ENCODE peak calls at places on chromosomes 13 and 19, in ten cellular contexts. One of them, this sample, is unnamed.

GRCh38 chr19:43461303-43461702 is 4.1 kb downstream of the LYPD3 start:
- DNase-seq in non-pigmented ciliary epithelial cell: no peak
- DNase-seq in thyroid gland: no peak
- DNase-seq in nephron progenitor cell: no peak
- DNase-seq in activated CD4-positive, CD25-positive, alpha-beta regulatory T cell treated with anti-CD3 and anti-CD28 coated beads, Interleukin-2, amount 50 U/mL, for 72 hours: no peak
- DNase-seq in T-helper 2 cell: no peak
- DNase-seq in T-cell: no peak
- DNase-seq in DMS153: no peak
- DNase-seq in EH: no peak
- DNase-seq in left colon: no peak
- DNase-seq in this sample: no peak

GRCh38 chr19:55591555-55591954 is 7.8 kb downstream of the FIZ1 start:
- DNase-seq in non-pigmented ciliary epithelial cell: no peak
- DNase-seq in thyroid gland: no peak
- DNase-seq in DMS153: no peak
- DNase-seq in left colon: no peak
- DNase-seq in T-cell: no peak
- DNase-seq in EH: no peak
- DNase-seq in activated CD4-positive, CD25-positive, alpha-beta regulatory T cell treated with anti-CD3 and anti-CD28 coated beads, Interleukin-2, amount 50 U/mL, for 72 hours: no peak
- DNase-seq in T-helper 2 cell: no peak
- DNase-seq in nephron progenitor cell: no peak
- DNase-seq in this sample: no peak

GRCh38 chr19:47120461-47120860 is 6.9 kb upstream of the ZC3H4 start:
- DNase-seq in EH: no peak
- DNase-seq in T-cell: no peak
- DNase-seq in thyroid gland: no peak
- DNase-seq in activated CD4-positive, CD25-positive, alpha-beta regulatory T cell treated with anti-CD3 and anti-CD28 coated beads, Interleukin-2, amount 50 U/mL, for 72 hours: no peak
- DNase-seq in DMS153: no peak
- DNase-seq in T-helper 2 cell: no peak
- DNase-seq in non-pigmented ciliary epithelial cell: no peak
- DNase-seq in left colon: no peak
- DNase-seq in nephron progenitor cell: no peak
- DNase-seq in this sample: no peak

GRCh38 chr19:48678201-48678600 is 5.4 kb upstream of the NTN5 start:
- DNase-seq in EH: no peak
- DNase-seq in non-pigmented ciliary epithelial cell: no peak
- DNase-seq in left colon: peak; percentile 83
- DNase-seq in DMS153: no peak
- DNase-seq in nephron progenitor cell: no peak
- DNase-seq in thyroid gland: no peak
- DNase-seq in activated CD4-positive, CD25-positive, alpha-beta regulatory T cell treated with anti-CD3 and anti-CD28 coated beads, Interleukin-2, amount 50 U/mL, for 72 hours: no peak
- DNase-seq in T-cell: no peak
- DNase-seq in T-helper 2 cell: no peak
- DNase-seq in this sample: no peak

GRCh38 chr13:97627566-97627965 is 193.6 kb downstream of the RAP2A start:
- DNase-seq in left colon: no peak
- DNase-seq in thyroid gland: peak; percentile 76
- DNase-seq in non-pigmented ciliary epithelial cell: peak; percentile 84
- DNase-seq in T-cell: no peak
- DNase-seq in DMS153: peak; percentile 60
- DNase-seq in activated CD4-positive, CD25-positive, alpha-beta regulatory T cell treated with anti-CD3 and anti-CD28 coated beads, Interleukin-2, amount 50 U/mL, for 72 hours: no peak
- DNase-seq in nephron progenitor cell: peak; percentile 36
- DNase-seq in T-helper 2 cell: no peak
- DNase-seq in EH: peak; percentile 71
- DNase-seq in this sample: no peak

GRCh38 chr13:41720839-41721561 is 239.9 kb downstream of the VWA8 start:
- DNase-seq in nephron progenitor cell: no peak
- DNase-seq in left colon: no peak
- DNase-seq in non-pigmented ciliary epithelial cell: no peak
- DNase-seq in EH: no peak
- DNase-seq in thyroid gland: no peak
- DNase-seq in DMS153: no peak
- DNase-seq in T-cell: no peak
- DNase-seq in T-helper 2 cell: no peak
- DNase-seq in activated CD4-positive, CD25-positive, alpha-beta regulatory T cell treated with anti-CD3 and anti-CD28 coated beads, Interleukin-2, amount 50 U/mL, for 72 hours: no peak
- DNase-seq in this sample: no peak

GRCh38 chr19:7542556-7543348 is 7.2 kb downstream of the PNPLA6 start:
- DNase-seq in T-helper 2 cell: no peak
- DNase-seq in left colon: no peak
- DNase-seq in non-pigmented ciliary epithelial cell: no peak
- DNase-seq in activated CD4-positive, CD25-positive, alpha-beta regulatory T cell treated with anti-CD3 and anti-CD28 coated beads, Interleukin-2, amount 50 U/mL, for 72 hours: no peak
- DNase-seq in EH: no peak
- DNase-seq in T-cell: no peak
- DNase-seq in nephron progenitor cell: no peak
- DNase-seq in DMS153: no peak
- DNase-seq in thyroid gland: no peak
- DNase-seq in this sample: no peak

GRCh38 chr19:55279773-55280643 is at the start of gene HSPBP1:
- DNase-seq in T-cell: peak; percentile 92
- DNase-seq in T-helper 2 cell: peak; percentile 98
- DNase-seq in DMS153: peak; percentile 96
- DNase-seq in activated CD4-positive, CD25-positive, alpha-beta regulatory T cell treated with anti-CD3 and anti-CD28 coated beads, Interleukin-2, amount 50 U/mL, for 72 hours: peak; percentile 94
- DNase-seq in nephron progenitor cell: peak; percentile 97
- DNase-seq in left colon: peak; percentile 97
- DNase-seq in EH: peak; percentile 97
- DNase-seq in thyroid gland: peak; percentile 94
- DNase-seq in non-pigmented ciliary epithelial cell: peak; percentile 60
- DNase-seq in this sample: peak; percentile 91

GRCh38 chr19:35369522-35369921 is 1.3 kb upstream of the GPR42 start:
- DNase-seq in DMS153: no peak
- DNase-seq in non-pigmented ciliary epithelial cell: no peak
- DNase-seq in left colon: no peak
- DNase-seq in EH: no peak
- DNase-seq in T-cell: no peak
- DNase-seq in activated CD4-positive, CD25-positive, alpha-beta regulatory T cell treated with anti-CD3 and anti-CD28 coated beads, Interleukin-2, amount 50 U/mL, for 72 hours: no peak
- DNase-seq in T-helper 2 cell: no peak
- DNase-seq in thyroid gland: no peak
- DNase-seq in nephron progenitor cell: no peak
- DNase-seq in this sample: no peak

GRCh38 chr13:53758946-53759345 is 730.3 kb downstream of the OLFM4 start:
- DNase-seq in nephron progenitor cell: no peak
- DNase-seq in DMS153: no peak
- DNase-seq in thyroid gland: no peak
- DNase-seq in left colon: no peak
- DNase-seq in T-cell: no peak
- DNase-seq in T-helper 2 cell: no peak
- DNase-seq in EH: no peak
- DNase-seq in activated CD4-positive, CD25-positive, alpha-beta regulatory T cell treated with anti-CD3 and anti-CD28 coated beads, Interleukin-2, amount 50 U/mL, for 72 hours: no peak
- DNase-seq in non-pigmented ciliary epithelial cell: no peak
- DNase-seq in this sample: no peak

GRCh38 chr13:38366954-38367645 is 17.4 kb downstream of the UFM1 start:
- DNase-seq in EH: peak; percentile 68
- DNase-seq in thyroid gland: no peak
- DNase-seq in left colon: no peak
- DNase-seq in T-helper 2 cell: no peak
- DNase-seq in non-pigmented ciliary epithelial cell: no peak
- DNase-seq in DMS153: no peak
- DNase-seq in nephron progenitor cell: no peak
- DNase-seq in T-cell: no peak
- DNase-seq in activated CD4-positive, CD25-positive, alpha-beta regulatory T cell treated with anti-CD3 and anti-CD28 coated beads, Interleukin-2, amount 50 U/mL, for 72 hours: no peak
- DNase-seq in this sample: no peak

GRCh38 chr19:46478356-46478986 is 7.1 kb upstream of the PNMA8A start:
- DNase-seq in left colon: no peak
- DNase-seq in thyroid gland: no peak
- DNase-seq in non-pigmented ciliary epithelial cell: no peak
- DNase-seq in EH: peak; percentile 68
- DNase-seq in T-helper 2 cell: no peak
- DNase-seq in T-cell: no peak
- DNase-seq in activated CD4-positive, CD25-positive, alpha-beta regulatory T cell treated with anti-CD3 and anti-CD28 coated beads, Interleukin-2, amount 50 U/mL, for 72 hours: no peak
- DNase-seq in nephron progenitor cell: peak; percentile 12
- DNase-seq in DMS153: peak; percentile 18
- DNase-seq in this sample: no peak

GRCh38 chr13:25371608-25372274 is at the start of gene ATP8A2:
- DNase-seq in DMS153: no peak
- DNase-seq in thyroid gland: no peak
- DNase-seq in non-pigmented ciliary epithelial cell: no peak
- DNase-seq in T-cell: no peak
- DNase-seq in nephron progenitor cell: no peak
- DNase-seq in EH: no peak
- DNase-seq in left colon: no peak
- DNase-seq in T-helper 2 cell: no peak
- DNase-seq in activated CD4-positive, CD25-positive, alpha-beta regulatory T cell treated with anti-CD3 and anti-CD28 coated beads, Interleukin-2, amount 50 U/mL, for 72 hours: no peak
- DNase-seq in this sample: no peak

GRCh38 chr19:6484831-6485230 is 3.2 kb upstream of the DENND1C start:
- DNase-seq in thyroid gland: no peak
- DNase-seq in T-cell: no peak
- DNase-seq in non-pigmented ciliary epithelial cell: no peak
- DNase-seq in left colon: no peak
- DNase-seq in EH: no peak
- DNase-seq in DMS153: no peak
- DNase-seq in T-helper 2 cell: no peak
- DNase-seq in nephron progenitor cell: no peak
- DNase-seq in activated CD4-positive, CD25-positive, alpha-beta regulatory T cell treated with anti-CD3 and anti-CD28 coated beads, Interleukin-2, amount 50 U/mL, for 72 hours: no peak
- DNase-seq in this sample: no peak

GRCh38 chr19:45670670-45671453 is 2.8 kb downstream of the GIPR start:
- DNase-seq in thyroid gland: peak; percentile 20
- DNase-seq in DMS153: peak; percentile 84
- DNase-seq in non-pigmented ciliary epithelial cell: no peak
- DNase-seq in T-cell: no peak
- DNase-seq in nephron progenitor cell: peak; percentile 95
- DNase-seq in left colon: peak; percentile 93
- DNase-seq in T-helper 2 cell: peak; percentile 17
- DNase-seq in activated CD4-positive, CD25-positive, alpha-beta regulatory T cell treated with anti-CD3 and anti-CD28 coated beads, Interleukin-2, amount 50 U/mL, for 72 hours: peak; percentile 70
- DNase-seq in EH: peak; percentile 88
- DNase-seq in this sample: no peak

GRCh38 chr19:15831626-15832025 is 16.2 kb upstream of the OR10H1 start:
- DNase-seq in T-helper 2 cell: no peak
- DNase-seq in DMS153: no peak
- DNase-seq in left colon: no peak
- DNase-seq in EH: no peak
- DNase-seq in nephron progenitor cell: no peak
- DNase-seq in thyroid gland: no peak
- DNase-seq in non-pigmented ciliary epithelial cell: no peak
- DNase-seq in activated CD4-positive, CD25-positive, alpha-beta regulatory T cell treated with anti-CD3 and anti-CD28 coated beads, Interleukin-2, amount 50 U/mL, for 72 hours: no peak
- DNase-seq in T-cell: no peak
- DNase-seq in this sample: no peak

GRCh38 chr13:110403721-110404120 is 96.6 kb downstream of the COL4A2 start:
- DNase-seq in EH: peak; percentile 75
- DNase-seq in T-helper 2 cell: no peak
- DNase-seq in non-pigmented ciliary epithelial cell: no peak
- DNase-seq in left colon: no peak
- DNase-seq in activated CD4-positive, CD25-positive, alpha-beta regulatory T cell treated with anti-CD3 and anti-CD28 coated beads, Interleukin-2, amount 50 U/mL, for 72 hours: no peak
- DNase-seq in nephron progenitor cell: no peak
- DNase-seq in DMS153: no peak
- DNase-seq in thyroid gland: no peak
- DNase-seq in T-cell: no peak
- DNase-seq in this sample: no peak

GRCh38 chr13:67299072-67299635 is 69.0 kb upstream of the PCDH9 start:
- DNase-seq in T-helper 2 cell: no peak
- DNase-seq in activated CD4-positive, CD25-positive, alpha-beta regulatory T cell treated with anti-CD3 and anti-CD28 coated beads, Interleukin-2, amount 50 U/mL, for 72 hours: no peak
- DNase-seq in nephron progenitor cell: no peak
- DNase-seq in T-cell: no peak
- DNase-seq in EH: peak; percentile 37
- DNase-seq in thyroid gland: no peak
- DNase-seq in left colon: no peak
- DNase-seq in DMS153: no peak
- DNase-seq in non-pigmented ciliary epithelial cell: peak; percentile 84
- DNase-seq in this sample: no peak